ENCODE peak calls at places on chromosome 5, in four cellular contexts. T is activated CD4-positive, alpha-beta T cell treated with anti-CD3 and anti-CD28 coated beads, Interleukin-2, amount 50 U/mL, for 1 hour; Q is posterior vena cava; W is GM19239. D is an unnamed sample.

GRCh38 chr5:75513841-75514240 is 2.1 kb downstream of the POLK start:
- DNase-seq in T (no peak), W (no peak), Q (no peak), D (no peak)

GRCh38 chr5:139849501-139849900 is 53.9 kb downstream of the PSD2 start:
- DNase-seq in Q (peak; percentile 49), W (no peak), T (no peak), D (no peak)

GRCh38 chr5:378301-378891 is 56.9 kb downstream of the AHRR start:
- DNase-seq in Q (peak; percentile 36), T (no peak), W (no peak), D (no peak)

GRCh38 chr5:65013141-65013540 is 244.4 kb downstream of the CWC27 start:
- DNase-seq in Q (no peak), W (no peak), T (no peak), D (no peak)

GRCh38 chr5:125160787-125161502 is 414.5 kb upstream of the ZNF608 start:
- DNase-seq in Q (no peak), T (no peak), W (no peak), D (peak; percentile 63)

GRCh38 chr5:135601466-135601865 is 22.7 kb upstream of the CXCL14 start:
- DNase-seq in T (no peak), Q (no peak), W (no peak), D (no peak)

GRCh38 chr5:115875447-115875846 is 33.7 kb downstream of the AP3S1 start:
- DNase-seq in Q (no peak), T (no peak), W (no peak), D (no peak)

GRCh38 chr5:58666141-58666540 is 83.3 kb downstream of the RAB3C start:
- DNase-seq in T (no peak), W (no peak), Q (no peak), D (no peak)

GRCh38 chr5:57488308-57488955 is 5.8 kb upstream of the ACTBL2 start:
- DNase-seq in W (no peak), T (no peak), Q (no peak), D (no peak)

GRCh38 chr5:132692632-132692967 is 18.8 kb downstream of the IL4 start:
- DNase-seq in Q (no peak), T (no peak), W (no peak), D (no peak)

GRCh38 chr5:20601678-20602100 is 613.7 kb upstream of the CDH18 start:
- DNase-seq in W (no peak), Q (no peak), T (no peak), D (peak; percentile 99)

GRCh38 chr5:100270323-100270771 is 264.8 kb upstream of the FAM174A start:
- DNase-seq in T (no peak), W (no peak), Q (no peak), D (peak; percentile 62)

GRCh38 chr5:150333400-150333799 is 24.1 kb upstream of the TCOF1 start:
- DNase-seq in W (no peak), T (no peak), Q (peak; percentile 17), D (no peak)

GRCh38 chr5:122180863-122181519 is 51.6 kb downstream of the ZNF474 start:
- DNase-seq in T (no peak), W (no peak), Q (no peak), D (peak; percentile 36)

GRCh38 chr5:80761176-80761575 is 106.4 kb upstream of the DHFR start:
- DNase-seq in T (no peak), Q (no peak), W (no peak), D (peak; percentile 37)

GRCh38 chr5:149540098-149540497 is 11.1 kb downstream of the CSNK1A1 start:
- DNase-seq in T (no peak), W (no peak), Q (no peak), D (no peak)

GRCh38 chr5:167987490-167988270 is 303.8 kb upstream of the WWC1 start:
- DNase-seq in W (no peak), T (no peak), Q (no peak), D (no peak)

GRCh38 chr5:175700991-175701390 is 43.1 kb downstream of the HRH2 start:
- DNase-seq in W (no peak), Q (peak; percentile 15), T (no peak), D (no peak)

D was measured in retinal pigment epithelial cell.